ENCODE peak calls at places on chromosomes 13 and 19, in four cellular contexts. One of them, this sample, is unnamed.

GRCh38 chr13:75385708-75386083 is 96.3 kb downstream of the TBC1D4 start:
- DNase-seq in A549: no peak
- DNase-seq in HepG2: no peak
- DNase-seq in K562: no peak
- DNase-seq in this sample: no peak

GRCh38 chr19:32519023-32519422 is 62.0 kb upstream of the PDCD5 start:
- DNase-seq in A549: no peak
- DNase-seq in HepG2: no peak
- DNase-seq in K562: no peak
- DNase-seq in this sample: no peak

GRCh38 chr19:43524922-43525835 is 1.8 kb downstream of the ETHE1 start:
- DNase-seq in HepG2: peak
- DNase-seq in A549: peak
- DNase-seq in K562: peak
- DNase-seq in this sample: peak

GRCh38 chr13:26497991-26498423 is 59.5 kb upstream of the WASF3 start:
- DNase-seq in K562: no peak
- DNase-seq in HepG2: no peak
- DNase-seq in A549: no peak
- DNase-seq in this sample: no peak

GRCh38 chr13:43629691-43630480 is 156.9 kb downstream of the ENOX1 start:
- DNase-seq in K562: no peak
- DNase-seq in A549: no peak
- DNase-seq in HepG2: no peak
- DNase-seq in this sample: no peak

GRCh38 chr19:28358604-28359003 is 854.3 kb downstream of the UQCRFS1 start:
- DNase-seq in K562: no peak
- DNase-seq in HepG2: no peak
- DNase-seq in A549: no peak
- DNase-seq in this sample: peak

GRCh38 chr13:39232999-39233398 is 194.7 kb downstream of the NHLRC3 start:
- DNase-seq in A549: no peak
- DNase-seq in K562: no peak
- DNase-seq in HepG2: no peak
- DNase-seq in this sample: no peak

GRCh38 chr13:44879452-44880058 is 109.7 kb downstream of the NUFIP1 start:
- DNase-seq in HepG2: no peak
- DNase-seq in A549: peak
- DNase-seq in K562: no peak
- DNase-seq in this sample: peak

GRCh38 chr19:3238066-3238561 is 13.7 kb downstream of the CELF5 start:
- DNase-seq in HepG2: no peak
- DNase-seq in A549: no peak
- DNase-seq in K562: no peak
- DNase-seq in this sample: no peak

GRCh38 chr19:58098682-58098998 is 609 bp upstream of the ZSCAN18 start:
- DNase-seq in K562: no peak
- DNase-seq in A549: no peak
- DNase-seq in HepG2: no peak
- DNase-seq in this sample: no peak

GRCh38 chr19:33311326-33311682 is 9.0 kb upstream of the CEBPA start:
- DNase-seq in A549: no peak
- DNase-seq in K562: no peak
- DNase-seq in HepG2: no peak
- DNase-seq in this sample: no peak

GRCh38 chr13:96710166-96710866 is 284.0 kb downstream of the OXGR1 start:
- DNase-seq in K562: no peak
- DNase-seq in A549: no peak
- DNase-seq in HepG2: no peak
- DNase-seq in this sample: peak

GRCh38 chr19:13938361-13939027 is at the start of gene PODNL1:
- DNase-seq in HepG2: no peak
- DNase-seq in A549: no peak
- DNase-seq in K562: no peak
- DNase-seq in this sample: peak

GRCh38 chr13:113836917-113837553 is 26.8 kb downstream of the GAS6 start:
- DNase-seq in A549: peak
- DNase-seq in K562: no peak
- DNase-seq in HepG2: no peak
- DNase-seq in this sample: no peak

GRCh38 chr13:30148791-30149190 is 158.6 kb downstream of the KATNAL1 start:
- DNase-seq in HepG2: no peak
- DNase-seq in A549: no peak
- DNase-seq in K562: no peak
- DNase-seq in this sample: no peak

GRCh38 chr13:52411629-52412028 is 5.7 kb upstream of the THSD1 start:
- DNase-seq in K562: no peak
- DNase-seq in A549: peak
- DNase-seq in HepG2: no peak
- DNase-seq in this sample: no peak

GRCh38 chr19:39592381-39592780 is 9.9 kb upstream of the LGALS13 start:
- DNase-seq in K562: no peak
- DNase-seq in HepG2: no peak
- DNase-seq in A549: no peak
- DNase-seq in this sample: no peak

GRCh38 chr19:869245-870177 is 10.0 kb downstream of the CFD start:
- DNase-seq in HepG2: no peak
- DNase-seq in K562: no peak
- DNase-seq in A549: peak
- DNase-seq in this sample: no peak

GRCh38 chr19:54393381-54393780 is 21.9 kb upstream of the TTYH1 start:
- DNase-seq in HepG2: no peak
- DNase-seq in K562: no peak
- DNase-seq in A549: no peak
- DNase-seq in this sample: no peak
- TF ChIP-seq JUNB in HepG2: no peak
- TF ChIP-seq JUNB in K562: no peak
- TF ChIP-seq JUNB in A549: no peak
- TF ChIP-seq JUNB in this sample: no peak

DNA sequence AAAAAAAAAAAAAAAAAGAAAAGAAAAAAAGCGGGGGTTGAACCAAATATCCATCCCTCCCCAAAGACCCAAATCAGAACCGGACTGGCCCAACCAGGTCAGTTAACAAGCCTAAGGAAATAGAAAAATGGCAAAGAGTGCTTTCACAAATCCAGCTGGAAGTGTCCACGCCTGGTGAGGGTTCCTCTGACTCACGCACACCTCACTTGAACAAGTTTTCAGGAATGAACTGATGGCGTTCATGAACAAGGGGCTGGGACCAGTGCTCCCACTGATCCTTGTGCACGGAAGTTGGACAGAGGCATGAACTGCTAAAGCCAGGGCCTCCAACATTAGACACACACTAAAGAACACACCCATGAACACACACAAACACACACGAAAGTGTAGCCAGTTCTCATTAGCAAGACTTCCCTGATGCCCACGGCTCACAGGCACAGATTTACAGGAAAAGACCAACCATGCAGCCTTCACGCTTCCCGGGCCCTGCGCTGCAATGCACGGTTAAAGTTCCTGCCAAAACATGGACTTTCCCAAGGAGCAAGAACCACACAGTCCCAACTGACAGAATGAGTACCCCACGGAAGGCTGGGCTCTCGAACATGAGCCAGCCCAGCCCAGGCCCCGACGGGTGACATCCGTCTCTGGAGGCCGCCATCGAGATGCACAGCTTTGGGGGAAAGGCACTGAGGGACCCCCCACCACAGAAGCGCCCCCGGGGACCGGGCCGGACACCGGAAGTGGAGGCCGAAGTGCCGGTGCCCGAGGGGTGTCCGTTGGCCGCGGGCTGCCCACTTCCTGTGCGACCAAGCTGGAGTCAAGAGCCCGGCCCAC is 870 bp downstream of the DNMT1 start:
- DNase-seq in K562: peak
- DNase-seq in A549: peak
- DNase-seq in HepG2: peak
- DNase-seq in this sample: peak
- TF ChIP-seq REST in K562: no peak
- TF ChIP-seq REST in A549: no peak
- TF ChIP-seq REST in HepG2: no peak
- TF ChIP-seq REST in this sample: no peak

DNA sequence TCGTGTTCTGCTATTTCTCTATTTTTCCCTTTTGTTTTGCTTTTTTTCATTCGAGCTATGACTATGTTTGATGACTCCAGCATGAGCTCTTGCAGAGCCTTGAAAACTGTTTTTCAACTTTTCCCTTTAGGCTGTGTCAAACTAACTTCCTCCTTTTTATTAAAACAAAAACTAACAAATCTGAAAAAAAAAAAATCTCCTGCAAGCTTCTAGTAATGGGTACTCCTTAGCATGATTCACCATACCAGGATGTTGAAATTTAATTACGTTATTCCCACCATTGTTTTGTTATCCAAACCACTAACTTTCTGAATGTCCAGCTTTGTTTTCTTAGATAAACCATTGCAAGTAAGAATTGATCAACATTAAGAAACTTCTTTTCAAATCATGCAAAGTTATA is 12.4 kb downstream of the CLDN10 start:
- DNase-seq in K562: no peak
- DNase-seq in A549: no peak
- DNase-seq in HepG2: no peak
- DNase-seq in this sample: no peak
- TF ChIP-seq JUNB in K562: no peak
- TF ChIP-seq JUNB in A549: no peak
- TF ChIP-seq JUNB in HepG2: no peak
- TF ChIP-seq JUNB in this sample: no peak

GRCh38 chr13:92173254-92173653 is 774.8 kb downstream of the GPC5 start:
- DNase-seq in K562: no peak
- DNase-seq in HepG2: no peak
- DNase-seq in A549: no peak
- DNase-seq in this sample: no peak

GRCh38 chr13:92172191-92172590 is 773.8 kb downstream of the GPC5 start:
- DNase-seq in A549: no peak
- DNase-seq in HepG2: no peak
- DNase-seq in K562: no peak
- DNase-seq in this sample: no peak

DNA sequence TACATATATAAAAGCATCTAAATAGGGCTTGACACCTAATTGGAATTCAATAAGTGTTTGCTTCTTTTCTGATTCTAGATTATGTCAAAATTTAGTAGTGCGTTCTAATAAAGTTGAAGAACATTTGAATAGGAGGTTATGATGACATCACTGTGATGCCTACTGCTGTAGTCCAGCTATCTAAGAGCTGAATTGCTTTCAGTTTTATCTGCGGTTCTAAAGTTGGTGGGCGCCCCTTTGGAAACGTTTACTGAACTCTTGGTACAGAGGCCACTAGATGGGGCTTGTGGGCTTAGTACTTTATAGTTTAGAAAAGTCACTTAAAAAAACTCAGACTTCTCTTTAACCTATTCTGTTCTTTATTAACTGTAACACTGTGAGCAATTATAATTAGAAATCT is 776.9 kb downstream of the GPC5 start:
- DNase-seq in A549: peak
- DNase-seq in HepG2: peak
- DNase-seq in K562: no peak
- DNase-seq in this sample: peak
- TF ChIP-seq REST in A549: no peak
- TF ChIP-seq REST in HepG2: no peak
- TF ChIP-seq REST in K562: no peak
- TF ChIP-seq REST in this sample: no peak